ENCODE peak calls at places on chromosomes 11 and 22, in eight cellular contexts. L, B, P, Y, C, A, S and K are unnamed samples.

GRCh38 chr22:41181349-41182241 is 23.5 kb upstream of the L3MBTL2 start:
- DNase-seq in L (no peak), B (no peak), P (no peak), Y (no peak), C (no peak), A (no peak), S (peak), K (peak)

GRCh38 chr11:69930081-69931059 is 111.2 kb upstream of the FGF3 start:
- DNase-seq in L (no peak), B (no peak), P (no peak), Y (no peak), C (no peak), A (no peak), S (no peak), K (no peak)

GRCh38 chr22:21629262-21630149 is at the start of gene YDJC:
- DNase-seq in L (peak), B (peak), P (peak), Y (peak), C (peak), A (peak), S (peak), K (peak)

GRCh38 chr11:96045622-96046456 is 121.9 kb upstream of the MTMR2 start:
- DNase-seq in L (peak), B (peak), P (peak), Y (no peak), C (no peak), A (peak), S (peak), K (no peak)

GRCh38 chr22:22520020-22520656 is at the start of gene ZNF280A:
- DNase-seq in L (no peak), B (peak), P (peak), Y (peak), C (no peak), A (no peak), S (peak), K (no peak)

GRCh38 chr11:1749020-1749758 is 1.2 kb downstream of the IFITM10 start:
- DNase-seq in L (no peak), B (peak), P (peak), Y (no peak), C (no peak), A (peak), S (peak), K (no peak)

GRCh38 chr11:33835143-33835878 is 56.6 kb downstream of the LMO2 start:
- DNase-seq in L (peak), B (no peak), P (peak), Y (peak), C (peak), A (peak), S (no peak), K (peak)

GRCh38 chr11:36385121-36385530 is 89.0 kb downstream of the PRR5L start:
- DNase-seq in L (no peak), B (no peak), P (no peak), Y (no peak), C (no peak), A (no peak), S (no peak), K (peak)

GRCh38 chr11:129814244-129814992 is 1.2 kb upstream of the TMEM45B start:
- DNase-seq in L (no peak), B (peak), P (no peak), Y (no peak), C (peak), A (peak), S (peak), K (no peak)

GRCh38 chr11:2186669-2187266 is 15.2 kb upstream of the TH start:
- DNase-seq in L (peak), B (peak), P (peak), Y (peak), C (peak), A (peak), S (peak), K (peak)

GRCh38 chr22:46297151-46297819 is 615 bp downstream of the GTSE1 start:
- DNase-seq in L (peak), B (peak), P (peak), Y (no peak), C (peak), A (no peak), S (peak), K (peak)

GRCh38 chr22:45966320-45966891 is 10.6 kb downstream of the WNT7B start:
- DNase-seq in L (peak), B (no peak), P (no peak), Y (no peak), C (no peak), A (no peak), S (no peak), K (no peak)

DNA sequence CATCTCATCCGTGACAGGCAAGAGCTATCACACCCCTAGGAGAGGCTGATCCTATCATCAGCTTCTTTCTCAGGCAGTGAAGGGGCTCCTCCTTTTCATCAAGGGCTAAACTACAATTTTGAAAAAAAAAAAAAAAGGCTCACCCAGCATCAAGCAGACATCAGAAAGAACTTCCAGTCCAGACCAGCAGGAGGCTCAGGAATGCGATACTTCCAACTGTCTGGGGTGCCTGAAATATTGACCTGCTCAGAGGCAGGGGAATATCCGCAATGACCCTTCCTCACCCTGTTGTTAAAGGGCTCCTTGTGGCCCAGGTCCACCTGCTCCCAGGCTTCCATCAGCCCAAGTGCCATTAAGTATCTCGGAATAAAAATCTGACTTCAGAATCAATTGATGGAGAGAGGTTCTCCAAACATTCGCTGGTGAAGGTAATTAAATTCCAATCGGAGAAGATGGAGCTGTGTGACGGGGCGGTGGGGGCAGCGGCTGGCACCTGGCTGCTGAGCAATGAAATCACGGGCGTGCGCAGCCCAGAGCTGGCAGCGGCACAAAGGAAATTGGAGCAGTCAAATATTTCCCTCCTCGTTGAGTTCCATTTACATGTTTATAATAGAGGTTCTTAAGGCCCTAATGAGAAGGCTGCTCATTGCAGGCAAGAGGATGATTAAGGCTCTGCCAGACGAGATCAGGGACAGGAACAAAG is 68.9 kb upstream of the THY1 start:
- DNase-seq in L (no peak), B (peak), P (no peak), Y (no peak), C (no peak), A (no peak), S (peak), K (peak)
- TF ChIP-seq CTCF in L (peak), B (peak), P (peak), Y (peak), C (peak), A (peak), S (peak), K (peak)

DNA sequence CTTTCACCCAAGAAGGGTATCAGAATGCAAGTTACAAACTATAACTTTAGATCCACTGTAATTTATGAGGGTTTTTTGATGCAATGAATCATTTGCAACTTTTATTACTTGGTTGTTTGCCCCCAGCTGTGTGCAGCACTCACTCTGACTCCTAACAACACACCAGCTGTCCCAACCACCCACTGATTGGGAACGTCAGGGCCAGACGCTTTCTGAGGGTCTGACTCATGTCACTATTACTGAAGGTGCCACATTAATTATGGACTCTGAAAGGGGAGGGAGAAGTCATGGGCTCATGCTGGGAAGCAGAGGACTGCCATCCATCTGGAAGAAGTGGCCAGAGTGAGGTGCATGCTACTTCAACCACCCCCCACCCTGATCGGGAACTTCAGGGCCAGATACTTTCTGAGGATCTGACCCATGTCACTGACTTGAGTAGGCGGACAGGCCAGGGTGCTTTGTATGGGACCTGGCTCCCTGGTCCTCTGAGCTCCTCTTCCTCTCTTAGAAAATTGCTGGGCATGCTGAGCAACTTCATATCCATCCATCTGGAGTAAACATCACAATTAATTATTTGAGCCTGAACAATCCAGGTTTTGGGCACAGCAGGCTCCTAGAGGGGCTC is 44.9 kb upstream of the DRD2 start:
- DNase-seq in L (no peak), B (no peak), P (no peak), Y (no peak), C (no peak), A (no peak), S (no peak), K (peak)
- TF ChIP-seq EZH2phosphoT487 in L (no peak), B (no peak), P (no peak), Y (no peak), C (no peak), A (no peak), S (no peak), K (no peak)

GRCh38 chr22:19522190-19522880 is 1.9 kb downstream of the CLDN5 start:
- DNase-seq in L (no peak), B (no peak), P (no peak), Y (no peak), C (no peak), A (peak), S (no peak), K (no peak)

GRCh38 chr22:19524170-19525115 is at the start of gene CLDN5:
- DNase-seq in L (no peak), B (peak), P (no peak), Y (no peak), C (no peak), A (peak), S (peak), K (no peak)

GRCh38 chr22:19522881-19523239 is 1.4 kb downstream of the CLDN5 start:
- DNase-seq in L (no peak), B (no peak), P (no peak), Y (no peak), C (no peak), A (no peak), S (no peak), K (no peak)

GRCh38 chr22:19525116-19525660 is 978 bp upstream of the CLDN5 start:
- DNase-seq in L (no peak), B (no peak), P (no peak), Y (no peak), C (no peak), A (no peak), S (no peak), K (no peak)

GRCh38 chr22:19523240-19524169 is 705 bp downstream of the CLDN5 start:
- DNase-seq in L (no peak), B (peak), P (no peak), Y (no peak), C (no peak), A (peak), S (peak), K (no peak)
- TF ChIP-seq CTCF in L (no peak), B (peak), P (no peak), Y (no peak), C (no peak), A (no peak), S (no peak), K (no peak)

GRCh38 chr22:39254789-39255298 is 10.1 kb upstream of the PDGFB start:
- DNase-seq in L (peak), B (no peak), P (no peak), Y (no peak), C (no peak), A (no peak), S (no peak), K (peak)
- TF ChIP-seq EZH2phosphoT487 in L (no peak), B (no peak), P (no peak), Y (no peak), C (no peak), A (no peak), S (no peak), K (no peak)

GRCh38 chr11:29518389-29519174 is 498.2 kb downstream of the KCNA4 start:
- DNase-seq in L (peak), B (peak), P (peak), Y (no peak), C (peak), A (no peak), S (peak), K (no peak)
- TF ChIP-seq CTCF in L (peak), B (peak), P (peak), Y (peak), C (peak), A (peak), S (peak), K (no peak)

GRCh38 chr11:20060647-20061205 is 99.5 kb downstream of the DBX1 start:
- DNase-seq in L (no peak), B (no peak), P (no peak), Y (no peak), C (no peak), A (no peak), S (no peak), K (no peak)

GRCh38 chr11:20059587-20060021 is 100.7 kb downstream of the DBX1 start:
- DNase-seq in L (no peak), B (no peak), P (no peak), Y (no peak), C (no peak), A (no peak), S (no peak), K (no peak)

GRCh38 chr11:20058749-20059458 is 101.4 kb downstream of the DBX1 start:
- DNase-seq in L (no peak), B (no peak), P (no peak), Y (no peak), C (no peak), A (no peak), S (no peak), K (no peak)

GRCh38 chr11:20061766-20062165 is 98.5 kb downstream of the DBX1 start:
- DNase-seq in L (no peak), B (no peak), P (no peak), Y (no peak), C (no peak), A (no peak), S (no peak), K (no peak)

DNA sequence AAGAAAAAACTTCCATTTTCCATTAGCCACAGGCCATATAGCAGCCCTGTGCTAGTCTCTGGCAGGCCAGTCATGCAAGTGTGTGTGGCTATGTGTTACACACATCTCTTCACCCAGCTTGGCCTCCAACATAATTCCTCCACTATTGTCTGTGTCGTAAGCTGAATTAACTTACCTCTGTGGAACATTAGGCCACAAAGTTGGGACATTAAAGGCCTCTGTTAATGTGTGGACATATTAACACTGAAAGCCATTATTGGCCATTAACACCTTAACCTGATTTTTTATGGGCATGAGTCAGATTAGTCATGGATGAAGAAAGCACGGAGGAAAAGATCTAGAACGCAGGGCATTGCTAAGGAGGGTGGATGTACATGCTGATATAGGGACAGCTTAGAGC is 100.1 kb downstream of the DBX1 start:
- DNase-seq in L (no peak), B (no peak), P (no peak), Y (no peak), C (no peak), A (no peak), S (no peak), K (no peak)
- TF ChIP-seq EZH2phosphoT487 in L (no peak), B (no peak), P (no peak), Y (no peak), C (no peak), A (no peak), S (no peak), K (no peak)

GRCh38 chr11:91932151-91932821 is 292.3 kb upstream of the FAT3 start:
- DNase-seq in L (no peak), B (no peak), P (peak), Y (no peak), C (no peak), A (peak), S (peak), K (peak)
- TF ChIP-seq CTCF in L (no peak), B (no peak), P (no peak), Y (no peak), C (no peak), A (no peak), S (no peak), K (no peak)

DNA sequence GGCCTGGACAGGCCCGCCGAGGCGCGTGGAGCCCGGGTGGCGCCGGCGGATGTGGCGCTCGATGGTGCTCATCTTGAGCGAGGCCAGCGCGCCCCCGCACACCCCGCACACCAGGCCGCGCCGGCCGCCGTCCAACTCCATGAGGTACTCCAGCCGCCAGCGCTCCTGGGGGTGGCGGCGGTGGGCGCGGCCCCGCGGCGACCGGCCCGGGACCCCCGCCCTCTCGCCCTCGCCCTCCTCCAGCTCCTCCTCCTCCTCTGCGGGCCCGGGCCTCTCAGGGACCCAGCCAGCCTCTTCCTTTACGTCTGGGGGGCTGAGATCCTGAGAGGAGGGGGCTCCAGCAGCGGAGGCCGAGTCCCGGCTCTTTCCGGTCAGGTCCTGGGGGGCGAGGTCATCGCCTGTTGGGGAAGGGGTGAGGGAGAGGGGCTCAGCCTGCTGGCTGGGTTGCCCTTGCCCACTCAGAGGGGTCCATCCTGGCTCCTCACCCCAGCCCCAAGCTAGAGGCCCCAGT is 4.3 kb downstream of the ZFTA start:
- DNase-seq in L (no peak), B (peak), P (peak), Y (no peak), C (no peak), A (peak), S (no peak), K (no peak)
- TF ChIP-seq EZH2phosphoT487 in L (no peak), B (no peak), P (no peak), Y (no peak), C (no peak), A (no peak), S (no peak), K (no peak)

GRCh38 chr22:19753090-19753842 is 7.3 kb upstream of the TBX1 start:
- DNase-seq in L (no peak), B (no peak), P (no peak), Y (no peak), C (no peak), A (no peak), S (peak), K (no peak)
- TF ChIP-seq CTCF in L (no peak), B (peak), P (no peak), Y (peak), C (peak), A (no peak), S (peak), K (peak)

GRCh38 chr11:122754553-122755322 is 83.6 kb upstream of the CRTAM start:
- DNase-seq in L (peak), B (peak), P (no peak), Y (peak), C (peak), A (no peak), S (peak), K (peak)

GRCh38 chr11:122755941-122756340 is 82.4 kb upstream of the CRTAM start:
- DNase-seq in L (no peak), B (no peak), P (no peak), Y (no peak), C (no peak), A (no peak), S (no peak), K (no peak)

GRCh38 chr11:122755409-122755808 is 82.9 kb upstream of the CRTAM start:
- DNase-seq in L (no peak), B (peak), P (peak), Y (no peak), C (no peak), A (peak), S (no peak), K (no peak)

GRCh38 chr11:122756417-122756816 is 81.9 kb upstream of the CRTAM start:
- DNase-seq in L (peak), B (no peak), P (no peak), Y (no peak), C (peak), A (no peak), S (no peak), K (no peak)

GRCh38 chr11:122754028-122754427 is 84.3 kb upstream of the CRTAM start:
- DNase-seq in L (no peak), B (no peak), P (no peak), Y (no peak), C (no peak), A (no peak), S (no peak), K (no peak)
- TF ChIP-seq EZH2phosphoT487 in L (no peak), B (no peak), P (no peak), Y (no peak), C (no peak), A (no peak), S (no peak), K (no peak)